ENCODE peak calls at places on chromosomes 7 and 10, in nine cellular contexts. One of them, this sample, is unnamed. For H3K4me1, the result is how much of the 10 kb centered on the place peaks cover.

GRCh38 chr10:106380706-106381105 is 783.8 kb downstream of the SORCS1 start:
- DNase-seq in aorta: no peak
- DNase-seq in fibroblast of lung: no peak
- DNase-seq in tibial nerve: no peak
- DNase-seq in mesenchymal stem cell: no peak
- DNase-seq in cardiac muscle cell: no peak
- DNase-seq in neuronal stem cell: no peak
- DNase-seq in heart right ventricle: no peak
- DNase-seq in adrenal gland: no peak
- DNase-seq in this sample: peak

GRCh38 chr7:44617225-44617885 is 10.9 kb downstream of the OGDH start:
- DNase-seq in aorta: no peak
- DNase-seq in fibroblast of lung: peak
- DNase-seq in tibial nerve: no peak
- DNase-seq in mesenchymal stem cell: peak
- DNase-seq in cardiac muscle cell: no peak
- DNase-seq in neuronal stem cell: no peak
- DNase-seq in heart right ventricle: no peak
- DNase-seq in adrenal gland: no peak
- DNase-seq in this sample: peak

GRCh38 chr10:115909962-115910361 is 363.0 kb downstream of the GFRA1 start:
- DNase-seq in aorta: no peak
- DNase-seq in fibroblast of lung: no peak
- DNase-seq in tibial nerve: no peak
- DNase-seq in mesenchymal stem cell: no peak
- DNase-seq in cardiac muscle cell: no peak
- DNase-seq in neuronal stem cell: no peak
- DNase-seq in heart right ventricle: no peak
- DNase-seq in adrenal gland: no peak
- DNase-seq in this sample: no peak

GRCh38 chr10:22250897-22251605 is 33.2 kb upstream of the EBLN1 start:
- DNase-seq in aorta: no peak
- DNase-seq in fibroblast of lung: peak
- DNase-seq in tibial nerve: no peak
- DNase-seq in mesenchymal stem cell: peak
- DNase-seq in cardiac muscle cell: no peak
- DNase-seq in neuronal stem cell: no peak
- DNase-seq in heart right ventricle: no peak
- DNase-seq in adrenal gland: no peak
- DNase-seq in this sample: no peak

GRCh38 chr7:19663816-19664531 is 44.9 kb downstream of the POLR1F start:
- DNase-seq in aorta: no peak
- DNase-seq in fibroblast of lung: no peak
- DNase-seq in tibial nerve: no peak
- DNase-seq in mesenchymal stem cell: peak
- DNase-seq in cardiac muscle cell: no peak
- DNase-seq in neuronal stem cell: no peak
- DNase-seq in heart right ventricle: no peak
- DNase-seq in adrenal gland: no peak
- DNase-seq in this sample: peak

GRCh38 chr10:21337171-21337792 is 188.2 kb downstream of the SKIDA1 start:
- DNase-seq in aorta: no peak
- DNase-seq in fibroblast of lung: no peak
- DNase-seq in tibial nerve: no peak
- DNase-seq in mesenchymal stem cell: no peak
- DNase-seq in cardiac muscle cell: no peak
- DNase-seq in neuronal stem cell: no peak
- DNase-seq in heart right ventricle: no peak
- DNase-seq in adrenal gland: no peak
- DNase-seq in this sample: no peak

GRCh38 chr10:21396889-21397288 is 128.6 kb downstream of the SKIDA1 start:
- DNase-seq in aorta: no peak
- DNase-seq in fibroblast of lung: no peak
- DNase-seq in tibial nerve: no peak
- DNase-seq in mesenchymal stem cell: peak
- DNase-seq in cardiac muscle cell: no peak
- DNase-seq in neuronal stem cell: no peak
- DNase-seq in heart right ventricle: no peak
- DNase-seq in adrenal gland: no peak
- DNase-seq in this sample: no peak

GRCh38 chr10:126910798-126911197 is 5.6 kb downstream of the DOCK1 start:
- DNase-seq in aorta: no peak
- DNase-seq in fibroblast of lung: no peak
- DNase-seq in tibial nerve: no peak
- DNase-seq in mesenchymal stem cell: no peak
- DNase-seq in cardiac muscle cell: no peak
- DNase-seq in neuronal stem cell: no peak
- DNase-seq in heart right ventricle: no peak
- DNase-seq in adrenal gland: no peak
- DNase-seq in this sample: no peak

GRCh38 chr7:11703829-11704228 is 128.2 kb downstream of the THSD7A start:
- DNase-seq in aorta: no peak
- DNase-seq in fibroblast of lung: no peak
- DNase-seq in tibial nerve: no peak
- DNase-seq in mesenchymal stem cell: no peak
- DNase-seq in cardiac muscle cell: no peak
- DNase-seq in neuronal stem cell: no peak
- DNase-seq in heart right ventricle: no peak
- DNase-seq in adrenal gland: no peak
- DNase-seq in this sample: no peak

GRCh38 chr10:69360485-69361302 is 56.0 kb downstream of the TACR2 start:
- DNase-seq in aorta: peak
- DNase-seq in fibroblast of lung: peak
- DNase-seq in tibial nerve: peak
- DNase-seq in mesenchymal stem cell: peak
- DNase-seq in cardiac muscle cell: peak
- DNase-seq in neuronal stem cell: no peak
- DNase-seq in heart right ventricle: peak
- DNase-seq in adrenal gland: no peak
- DNase-seq in this sample: peak

GRCh38 chr10:46019170-46019528 is 11.3 kb downstream of the NCOA4 start:
- DNase-seq in aorta: no peak
- DNase-seq in fibroblast of lung: no peak
- DNase-seq in tibial nerve: no peak
- DNase-seq in mesenchymal stem cell: no peak
- DNase-seq in cardiac muscle cell: peak
- DNase-seq in neuronal stem cell: no peak
- DNase-seq in heart right ventricle: no peak
- DNase-seq in adrenal gland: no peak
- DNase-seq in this sample: no peak

GRCh38 chr10:132511692-132512442 is 25.7 kb upstream of the INPP5A start:
- DNase-seq in aorta: peak
- DNase-seq in fibroblast of lung: no peak
- DNase-seq in tibial nerve: no peak
- DNase-seq in mesenchymal stem cell: no peak
- DNase-seq in cardiac muscle cell: no peak
- DNase-seq in neuronal stem cell: no peak
- DNase-seq in heart right ventricle: no peak
- DNase-seq in adrenal gland: no peak
- DNase-seq in this sample: no peak

GRCh38 chr10:132512693-132513345 is 24.8 kb upstream of the INPP5A start:
- DNase-seq in aorta: peak
- DNase-seq in fibroblast of lung: no peak
- DNase-seq in tibial nerve: no peak
- DNase-seq in mesenchymal stem cell: no peak
- DNase-seq in cardiac muscle cell: no peak
- DNase-seq in neuronal stem cell: no peak
- DNase-seq in heart right ventricle: no peak
- DNase-seq in adrenal gland: no peak
- DNase-seq in this sample: no peak

GRCh38 chr10:132510174-132510611 is 27.4 kb upstream of the INPP5A start:
- DNase-seq in aorta: no peak
- DNase-seq in fibroblast of lung: no peak
- DNase-seq in tibial nerve: no peak
- DNase-seq in mesenchymal stem cell: no peak
- DNase-seq in cardiac muscle cell: no peak
- DNase-seq in neuronal stem cell: no peak
- DNase-seq in heart right ventricle: no peak
- DNase-seq in adrenal gland: no peak
- DNase-seq in this sample: no peak

GRCh38 chr10:132509506-132510173 is 27.9 kb upstream of the INPP5A start:
- DNase-seq in aorta: no peak
- DNase-seq in fibroblast of lung: no peak
- DNase-seq in tibial nerve: no peak
- DNase-seq in mesenchymal stem cell: no peak
- DNase-seq in cardiac muscle cell: no peak
- DNase-seq in neuronal stem cell: no peak
- DNase-seq in heart right ventricle: no peak
- DNase-seq in adrenal gland: no peak
- DNase-seq in this sample: no peak

GRCh38 chr10:132511092-132511491 is 26.5 kb upstream of the INPP5A start:
- DNase-seq in aorta: peak
- DNase-seq in fibroblast of lung: no peak
- DNase-seq in tibial nerve: no peak
- DNase-seq in mesenchymal stem cell: no peak
- DNase-seq in cardiac muscle cell: no peak
- DNase-seq in neuronal stem cell: no peak
- DNase-seq in heart right ventricle: no peak
- DNase-seq in adrenal gland: no peak
- DNase-seq in this sample: no peak
- H3K4me1 ChIP-seq in aorta: under half
- H3K4me1 ChIP-seq in fibroblast of lung: under half
- H3K4me1 ChIP-seq in tibial nerve: under half
- H3K4me1 ChIP-seq in mesenchymal stem cell: under half
- H3K4me1 ChIP-seq in cardiac muscle cell: under half
- H3K4me1 ChIP-seq in neuronal stem cell: under half
- H3K4me1 ChIP-seq in heart right ventricle: half or more
- H3K4me1 ChIP-seq in adrenal gland: under half
- H3K4me1 ChIP-seq in this sample: under half

GRCh38 chr10:62582098-62582705 is 208.0 kb downstream of the ZNF365 start:
- DNase-seq in aorta: no peak
- DNase-seq in fibroblast of lung: no peak
- DNase-seq in tibial nerve: no peak
- DNase-seq in mesenchymal stem cell: peak
- DNase-seq in cardiac muscle cell: no peak
- DNase-seq in neuronal stem cell: no peak
- DNase-seq in heart right ventricle: no peak
- DNase-seq in adrenal gland: no peak
- DNase-seq in this sample: no peak
- H3K4me1 ChIP-seq in aorta: under half
- H3K4me1 ChIP-seq in fibroblast of lung: under half
- H3K4me1 ChIP-seq in tibial nerve: under half
- H3K4me1 ChIP-seq in mesenchymal stem cell: under half
- H3K4me1 ChIP-seq in cardiac muscle cell: under half
- H3K4me1 ChIP-seq in neuronal stem cell: under half
- H3K4me1 ChIP-seq in heart right ventricle: under half
- H3K4me1 ChIP-seq in adrenal gland: under half
- H3K4me1 ChIP-seq in this sample: under half

DNA sequence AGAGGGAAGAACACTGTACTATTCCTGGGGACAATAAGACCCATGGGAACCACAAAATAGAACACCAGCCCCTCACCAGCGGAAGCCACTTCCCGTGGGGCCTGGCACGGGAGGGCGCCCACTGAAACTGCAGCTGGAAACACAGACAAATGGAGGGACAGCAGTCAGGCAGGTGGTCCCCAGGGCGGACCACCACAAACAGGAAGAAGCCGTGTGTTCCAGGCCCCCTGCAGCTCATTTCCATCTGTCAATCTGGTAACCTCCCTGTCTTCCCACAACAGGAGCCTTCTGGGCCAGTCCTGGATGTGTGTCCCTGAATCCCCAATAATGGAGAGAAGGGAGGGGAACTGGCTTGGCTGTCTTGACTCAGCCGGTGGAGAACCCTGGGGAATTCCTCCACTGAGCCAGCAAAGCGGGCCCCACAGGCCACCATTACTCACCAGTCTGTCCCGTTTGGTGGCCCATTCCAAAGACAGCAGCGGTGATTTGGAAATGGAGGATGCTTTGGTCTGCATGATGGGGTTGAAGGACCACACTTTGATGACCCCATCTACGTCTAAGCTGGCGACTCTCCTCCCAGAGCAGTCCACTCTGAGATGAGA is 16.7 kb downstream of the WDR91 start:
- DNase-seq in aorta: no peak
- DNase-seq in fibroblast of lung: no peak
- DNase-seq in tibial nerve: no peak
- DNase-seq in mesenchymal stem cell: peak
- DNase-seq in cardiac muscle cell: no peak
- DNase-seq in neuronal stem cell: no peak
- DNase-seq in heart right ventricle: no peak
- DNase-seq in adrenal gland: peak
- DNase-seq in this sample: no peak
- H3K4me1 ChIP-seq in aorta: under half
- H3K4me1 ChIP-seq in fibroblast of lung: under half
- H3K4me1 ChIP-seq in tibial nerve: under half
- H3K4me1 ChIP-seq in mesenchymal stem cell: under half
- H3K4me1 ChIP-seq in cardiac muscle cell: under half
- H3K4me1 ChIP-seq in neuronal stem cell: under half
- H3K4me1 ChIP-seq in heart right ventricle: under half
- H3K4me1 ChIP-seq in adrenal gland: under half
- H3K4me1 ChIP-seq in this sample: under half

DNA sequence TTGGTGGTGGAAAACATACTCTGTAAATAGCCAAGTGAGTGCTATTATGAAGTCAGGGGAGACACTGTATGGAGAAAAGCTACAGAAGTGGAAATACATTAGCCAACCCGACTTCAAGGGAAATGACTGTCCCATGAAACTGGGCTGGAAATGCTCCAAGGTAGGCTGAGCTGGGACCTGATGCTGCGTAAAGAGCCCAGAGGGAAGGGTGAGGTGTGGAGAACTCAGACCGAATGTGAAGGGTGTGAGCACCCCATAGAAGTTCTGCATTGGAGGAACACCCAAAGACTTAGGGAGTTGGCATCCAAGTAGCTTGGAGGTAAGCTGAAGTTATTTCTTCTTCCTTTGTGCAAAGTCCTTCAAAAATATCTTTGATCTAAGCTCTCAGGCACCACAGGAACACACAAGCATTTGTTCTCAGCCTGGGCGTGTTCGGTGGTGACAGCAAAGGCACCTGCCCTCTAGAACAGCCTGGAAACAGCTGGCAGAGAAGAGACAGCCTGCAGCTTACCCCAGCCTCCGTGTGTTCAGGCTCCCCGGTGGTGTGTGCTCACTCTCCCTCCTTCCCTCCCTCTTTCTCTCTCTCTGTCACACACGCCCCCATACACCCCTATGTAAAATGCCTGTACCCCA is 19.1 kb upstream of the GJD4 start:
- DNase-seq in aorta: no peak
- DNase-seq in fibroblast of lung: no peak
- DNase-seq in tibial nerve: no peak
- DNase-seq in mesenchymal stem cell: no peak
- DNase-seq in cardiac muscle cell: no peak
- DNase-seq in neuronal stem cell: no peak
- DNase-seq in heart right ventricle: no peak
- DNase-seq in adrenal gland: no peak
- DNase-seq in this sample: no peak
- H3K4me1 ChIP-seq in aorta: under half
- H3K4me1 ChIP-seq in fibroblast of lung: under half
- H3K4me1 ChIP-seq in tibial nerve: under half
- H3K4me1 ChIP-seq in mesenchymal stem cell: under half
- H3K4me1 ChIP-seq in cardiac muscle cell: under half
- H3K4me1 ChIP-seq in neuronal stem cell: under half
- H3K4me1 ChIP-seq in heart right ventricle: under half
- H3K4me1 ChIP-seq in adrenal gland: under half
- H3K4me1 ChIP-seq in this sample: under half

This sample was measured in foreskin keratinocyte.